ENCODE peak calls at places on chromosomes 11 and 22, in eight cellular contexts. J is Calu3; H is activated CD8-positive, alpha-beta T cell treated with anti-CD3 and anti-CD28 coated beads, Interleukin-2, amount 10 ng/mL, durations not matched to agents 7 days and 5 days; O is ACHN; B is left lobe of liver; S is substantia nigra; T is stimulated activated CD4-positive, alpha-beta T cell treated with anti-CD3 and anti-CD28 coated beads, Interleukin-4, amount 100 ng/mL, for 4 hours; P is GM04504. Q is an unnamed sample.
A peak's percentile ranks its signal among the peaks of the same experiment; 100 is the strongest.

GRCh38 chr11:13009921-13010736 is 1.0 kb downstream of the RASSF10 start:
- DNase-seq in H (no peak), O (no peak), S (no peak), P (peak; percentile 6), T (no peak), J (peak; percentile 51), B (peak; percentile 83), Q (peak; percentile 86)

GRCh38 chr11:13329670-13330401 is 52.2 kb downstream of the BMAL1 start:
- DNase-seq in B (peak; percentile 58), O (no peak), H (no peak), J (no peak), S (no peak), T (no peak), P (no peak), Q (peak; percentile 40)

GRCh38 chr11:125902315-125902926 is 585 bp downstream of the PUS3 start:
- DNase-seq in S (no peak), H (no peak), T (no peak), J (no peak), B (no peak), O (peak; percentile 5), P (no peak), Q (no peak)

GRCh38 chr11:66133216-66133775 is 63.2 kb downstream of the PACS1 start:
- DNase-seq in B (no peak), O (no peak), J (no peak), P (no peak), T (no peak), S (no peak), H (no peak), Q (no peak)

GRCh38 chr11:65225284-65226102 is 36.3 kb upstream of the POLA2 start:
- DNase-seq in O (peak; percentile 60), H (peak; percentile 67), B (peak; percentile 75), S (no peak), T (peak; percentile 57), J (no peak), P (peak; percentile 17), Q (peak; percentile 62)

GRCh38 chr11:12482839-12483238 is 105.5 kb downstream of the PARVA start:
- DNase-seq in P (no peak), O (no peak), T (no peak), J (no peak), H (no peak), B (peak; percentile 68), S (no peak), Q (no peak)

GRCh38 chr22:29665486-29665885 is 54.3 kb upstream of the CABP7 start:
- DNase-seq in T (no peak), O (no peak), H (no peak), B (no peak), S (no peak), P (no peak), J (no peak), Q (no peak)

GRCh38 chr22:41512421-41513194 is 31.7 kb downstream of the POLR3H start:
- DNase-seq in S (no peak), O (peak; percentile 44), P (no peak), B (peak; percentile 72), T (no peak), H (no peak), J (peak; percentile 50), Q (no peak)

GRCh38 chr11:59141673-59142460 is 789 bp upstream of the FAM111A start:
- DNase-seq in T (no peak), S (no peak), B (no peak), J (no peak), H (no peak), P (no peak), O (peak; percentile 26), Q (no peak)

GRCh38 chr22:11616811-11617210 is 3911.2 kb upstream of the OR11H1 start:
- DNase-seq in S (no peak), B (no peak), O (no peak), H (no peak), P (no peak), J (no peak), T (no peak), Q (no peak)

GRCh38 chr11:12088047-12088481 is 22.3 kb upstream of the MICAL2 start:
- DNase-seq in B (no peak), T (no peak), J (peak; percentile 55), P (peak; percentile 81), H (peak; percentile 57), O (peak; percentile 60), S (no peak), Q (no peak)

GRCh38 chr22:35914665-35915476 is 113.8 kb downstream of the RBFOX2 start:
- DNase-seq in T (no peak), J (peak; percentile 78), O (peak; percentile 92), B (peak; percentile 63), H (no peak), S (peak; percentile 41), P (peak; percentile 83), Q (peak; percentile 80)

GRCh38 chr11:93444671-93445073 is 98.5 kb downstream of the SMCO4 start:
- DNase-seq in H (no peak), B (no peak), J (no peak), T (peak; percentile 2), O (no peak), S (no peak), P (no peak), Q (peak; percentile 22)

GRCh38 chr11:72621008-72621610 is 53.1 kb downstream of the PDE2A start:
- DNase-seq in S (no peak), O (no peak), P (no peak), B (no peak), T (no peak), H (peak; percentile 55), J (no peak), Q (no peak)

GRCh38 chr11:120217941-120218694 is 7.3 kb downstream of the OAF start:
- DNase-seq in P (no peak), B (peak; percentile 72), H (no peak), S (peak; percentile 45), J (no peak), O (no peak), T (no peak), Q (peak; percentile 43)

Q was measured in retina.